ENCODE peak calls at places on chromosomes 1 and 21, in seven cellular contexts. Z is kidney, R is lower lobe of right lung, U is GM13976, B is fibroblast of lung, T is hepatocyte, L is foreskin fibroblast. H is an unnamed sample.
A peak's percentile ranks its signal among the peaks of the same experiment; 100 is the strongest.

GRCh38 chr1:153032677-153033308 is 1.8 kb downstream of the SPRR1B start:
- DNase-seq in B (peak; percentile 59), Z (no peak), R (no peak), L (peak; percentile 13), U (peak; percentile 21), T (no peak), H (peak; percentile 11)

GRCh38 chr21:39108291-39109162 is 74.7 kb downstream of the PSMG1 start:
- DNase-seq in T (no peak), U (no peak), R (no peak), Z (no peak), L (no peak), B (no peak), H (no peak)

GRCh38 chr1:235015291-235015990 is 113.2 kb downstream of the TOMM20 start:
- DNase-seq in B (no peak), U (no peak), Z (no peak), T (no peak), L (no peak), R (no peak), H (no peak)

GRCh38 chr1:117011334-117011733 is 9.8 kb downstream of the CD101 start:
- DNase-seq in L (no peak), B (no peak), Z (no peak), U (no peak), R (no peak), T (no peak), H (no peak)

GRCh38 chr1:229365574-229365973 is 22.7 kb upstream of the CCSAP start:
- DNase-seq in B (no peak), Z (no peak), T (no peak), U (no peak), L (no peak), R (no peak), H (no peak)

GRCh38 chr1:161915051-161915503 is 108.6 kb downstream of the OLFML2B start:
- DNase-seq in U (peak; percentile 63), Z (no peak), R (no peak), B (no peak), T (no peak), L (no peak), H (peak; percentile 47)

GRCh38 chr1:32336963-32337675 is 1.1 kb upstream of the MARCKSL1 start:
- DNase-seq in L (peak; percentile 47), Z (peak; percentile 60), U (peak; percentile 86), T (no peak), R (peak; percentile 84), B (peak; percentile 53), H (peak; percentile 78)

GRCh38 chr1:228289239-228289849 is 81.5 kb downstream of the OBSCN start:
- DNase-seq in L (no peak), R (peak; percentile 34), T (no peak), B (no peak), Z (peak; percentile 55), U (no peak), H (no peak)

GRCh38 chr1:168243636-168244212 is 17.9 kb downstream of the SFT2D2 start:
- DNase-seq in L (no peak), U (no peak), R (no peak), B (no peak), Z (no peak), T (no peak), H (no peak)

GRCh38 chr21:22900511-22900910 is 1902.3 kb downstream of the NCAM2 start:
- DNase-seq in L (no peak), Z (no peak), B (no peak), R (no peak), U (no peak), T (no peak), H (no peak)

GRCh38 chr21:43866659-43867331 is 1.8 kb downstream of the AGPAT3 start:
- DNase-seq in T (peak; percentile 80), Z (no peak), B (no peak), U (peak; percentile 84), R (no peak), L (no peak), H (peak; percentile 82)

GRCh38 chr1:89487972-89488371 is 36.7 kb upstream of the LRRC8B start:
- DNase-seq in U (no peak), R (no peak), Z (no peak), T (no peak), B (no peak), L (no peak), H (peak; percentile 15)

GRCh38 chr21:25871566-25871965 is 136.8 kb downstream of the GABPA start:
- DNase-seq in R (no peak), U (no peak), L (no peak), Z (no peak), B (no peak), T (no peak), H (no peak)
- TF ChIP-seq CTCF in R (no peak), U (no peak), L (no peak), Z (no peak), B (peak; percentile 24), T (no peak), H (no peak)

GRCh38 chr1:113219377-113219776 is 146.4 kb downstream of the LRIG2 start:
- DNase-seq in L (no peak), Z (no peak), B (no peak), R (no peak), T (no peak), U (no peak), H (no peak)
- TF ChIP-seq CTCF in L (no peak), Z (no peak), B (peak; percentile 21), R (no peak), T (no peak), U (no peak), H (peak; percentile 27)

DNA sequence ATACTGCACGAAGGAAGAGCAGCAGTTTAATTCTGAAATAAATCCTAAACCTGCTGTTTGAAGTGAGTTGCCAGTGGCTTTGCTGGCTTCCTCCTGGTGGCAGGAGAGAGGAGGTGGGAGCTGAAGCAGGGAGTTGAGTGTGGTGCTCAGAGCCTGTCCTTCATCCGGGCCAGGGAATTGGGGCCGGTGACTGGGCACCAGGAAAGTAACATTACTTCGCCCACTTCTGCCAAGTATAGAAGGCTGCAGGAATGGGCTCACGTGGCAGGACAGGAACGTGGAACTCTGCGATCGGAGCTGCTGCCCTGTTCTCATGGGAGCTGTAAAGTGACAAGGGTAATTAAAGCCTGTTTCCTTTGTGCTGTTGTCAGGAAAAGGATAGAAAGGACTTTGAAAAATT is 8.7 kb downstream of the TOR3A start:
- DNase-seq in R (no peak), U (no peak), B (no peak), L (peak; percentile 49), Z (no peak), T (no peak), H (no peak)
- TF ChIP-seq CTCF in R (no peak), U (no peak), B (peak; percentile 11), L (no peak), Z (no peak), T (no peak), H (no peak)

DNA sequence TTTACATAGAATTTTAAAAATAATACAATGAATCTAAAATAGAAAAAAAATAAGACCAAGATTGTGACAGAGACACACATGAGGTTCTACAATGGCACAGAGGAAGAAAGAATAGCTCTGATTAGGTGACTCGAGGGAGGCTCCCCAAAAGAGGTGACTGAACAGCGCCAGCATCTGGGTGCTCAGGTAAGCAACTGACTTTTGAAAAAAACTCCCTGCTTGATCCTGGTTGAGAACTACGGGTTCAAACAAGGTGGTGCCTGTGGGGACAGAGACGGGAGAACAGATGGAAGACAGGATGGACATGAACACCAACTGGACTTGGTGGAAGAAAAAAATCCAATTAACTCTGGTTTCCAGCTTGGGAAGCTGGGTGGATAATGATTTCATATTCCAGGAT is 22.5 kb downstream of the BATF3 start:
- DNase-seq in L (no peak), B (no peak), R (no peak), Z (no peak), U (no peak), T (no peak), H (no peak)
- TF ChIP-seq CTCF in L (no peak), B (no peak), R (no peak), Z (no peak), U (no peak), T (no peak), H (no peak)

GRCh38 chr1:62401034-62401433 is 35.8 kb upstream of the USP1 start:
- DNase-seq in R (no peak), L (no peak), U (no peak), T (no peak), B (peak; percentile 17), Z (no peak), H (no peak)
- TF ChIP-seq CTCF in R (no peak), L (no peak), U (no peak), T (no peak), B (no peak), Z (no peak), H (no peak)

GRCh38 chr1:110285316-110285715 is 53.9 kb upstream of the RBM15 start:
- DNase-seq in U (no peak), B (no peak), T (no peak), L (no peak), R (no peak), Z (no peak), H (no peak)
- TF ChIP-seq CTCF in U (no peak), B (no peak), T (no peak), L (no peak), R (no peak), Z (no peak), H (no peak)

DNA sequence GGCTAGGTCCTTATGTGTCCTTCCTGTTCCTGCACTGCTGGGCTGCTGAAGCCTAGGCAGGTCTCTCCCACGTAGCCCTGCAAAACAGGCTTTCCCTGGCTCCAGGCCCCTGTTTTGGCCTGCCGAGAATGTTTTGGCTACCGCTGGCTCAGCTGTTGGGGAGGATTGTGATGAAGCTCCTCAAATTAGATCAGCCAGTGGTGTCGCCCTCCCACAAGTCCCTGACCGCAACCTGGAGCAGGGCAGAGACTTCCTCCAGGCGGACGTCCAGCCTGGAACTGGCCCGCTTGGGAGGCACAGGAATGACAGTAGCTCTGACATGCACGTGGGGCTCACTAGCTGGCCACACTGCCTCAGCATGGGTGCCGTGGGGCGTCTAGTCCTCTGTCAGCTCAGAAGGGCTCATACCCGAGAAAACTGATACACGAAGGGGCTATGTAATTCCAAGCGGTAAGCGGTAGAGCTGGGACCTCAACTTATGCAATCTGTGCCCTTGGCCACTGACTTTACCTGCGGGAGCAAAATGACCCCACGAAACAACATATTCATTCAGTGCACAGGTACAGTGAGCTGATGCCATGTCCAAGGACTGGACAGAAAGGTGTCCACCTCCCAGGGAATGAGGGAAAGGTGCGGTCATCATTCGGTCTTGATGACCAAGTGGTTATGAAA is 26.6 kb downstream of the DHRS3 start:
- DNase-seq in T (no peak), U (no peak), R (no peak), Z (no peak), B (peak; percentile 60), L (no peak), H (no peak)
- TF ChIP-seq CTCF in T (no peak), U (no peak), R (no peak), Z (no peak), B (no peak), L (no peak), H (no peak)

DNA sequence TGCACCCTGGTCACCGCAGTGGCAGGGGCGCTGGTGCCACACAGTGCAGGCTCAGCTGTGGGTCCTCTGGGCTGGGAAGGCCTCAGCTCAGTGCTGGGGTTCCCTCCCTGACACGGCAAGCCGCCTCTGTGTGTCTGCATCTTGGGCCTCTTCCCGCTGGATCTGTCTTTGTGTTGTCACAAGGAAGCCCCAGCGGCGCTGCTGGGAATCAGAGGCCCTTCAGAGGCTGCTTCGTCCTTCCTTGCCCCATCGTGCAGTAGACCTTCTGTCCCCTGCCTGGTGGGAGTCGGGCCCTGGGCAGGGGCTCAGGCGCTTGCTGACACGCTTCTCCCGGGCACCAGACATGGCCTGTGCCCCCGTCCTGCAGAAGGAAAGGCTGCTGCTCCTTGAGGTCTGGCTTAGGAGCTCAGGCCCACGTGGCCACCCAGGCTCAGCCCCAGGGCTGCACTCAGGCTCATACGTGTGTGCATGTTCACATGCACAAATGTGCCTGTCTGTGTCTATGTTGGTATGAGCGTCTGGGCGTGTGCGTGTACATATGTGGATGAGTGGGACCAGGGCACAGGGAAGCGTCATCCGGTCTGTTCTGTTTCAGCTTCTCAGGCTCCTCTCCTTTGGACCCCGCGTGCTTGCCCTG is 24.3 kb upstream of the DIP2A start:
- DNase-seq in B (no peak), Z (peak; percentile 53), T (no peak), R (no peak), U (no peak), L (no peak), H (no peak)
- TF ChIP-seq CTCF in B (no peak), Z (no peak), T (no peak), R (no peak), U (no peak), L (no peak), H (no peak)

H was measured in GM13977.